ENCODE peak calls at places on chromosomes 6 and 20, in five cellular contexts. E, T, P, M and A are unnamed samples.

GRCh38 chr6:24710519-24711303 is 8.2 kb downstream of the C6orf62 start:
- DNase-seq in T (no peak), P (no peak), M (no peak), E (no peak), A (no peak)

GRCh38 chr6:28816339-28816908 is 107.4 kb downstream of the TRIM27 start:
- DNase-seq in M (no peak), P (no peak), T (no peak), E (peak; percentile 50), A (no peak)

GRCh38 chr20:46011631-46012482 is 3.1 kb downstream of the MMP9 start:
- DNase-seq in M (peak; percentile 81), P (peak; percentile 63), E (peak; percentile 99), T (no peak), A (peak; percentile 87)

GRCh38 chr20:62301773-62302340 is 940 bp upstream of the ADRM1 start:
- DNase-seq in E (peak; percentile 97), P (peak; percentile 97), T (peak; percentile 65), M (peak; percentile 95), A (peak; percentile 97)

GRCh38 chr6:947235-947934 is 254.4 kb upstream of the EXOC2 start:
- DNase-seq in T (no peak), E (no peak), M (no peak), P (no peak), A (no peak)

GRCh38 chr6:159728552-159728951 is 1.2 kb downstream of the WTAP start:
- DNase-seq in E (no peak), P (no peak), M (peak; percentile 15), T (no peak), A (no peak)

GRCh38 chr6:34518669-34519365 is 37.3 kb downstream of the SPDEF start:
- DNase-seq in P (no peak), T (no peak), E (no peak), M (no peak), A (peak; percentile 48)

GRCh38 chr20:38073307-38074010 is 39.9 kb downstream of the RPRD1B start:
- DNase-seq in T (peak; percentile 99), E (peak; percentile 64), P (peak; percentile 98), M (peak; percentile 24), A (no peak)

GRCh38 chr6:56739836-56740815 is 97.4 kb upstream of the DST start:
- DNase-seq in M (no peak), T (no peak), E (no peak), P (no peak), A (no peak)

GRCh38 chr6:148898360-148899005 is 151.7 kb downstream of the UST start:
- DNase-seq in P (no peak), T (no peak), M (no peak), E (no peak), A (no peak)

GRCh38 chr6:36493859-36494258 is 51.1 kb downstream of the KCTD20 start:
- DNase-seq in T (no peak), P (no peak), M (no peak), E (no peak), A (no peak)

GRCh38 chr6:19805146-19805515 is 32.0 kb upstream of the ID4 start:
- DNase-seq in M (no peak), E (no peak), P (peak; percentile 3), T (no peak), A (no peak)